ENCODE peak calls at places on chromosomes 3 and 15, in eight cellular contexts. H is GM12892, L is GM23338, D is GM12891, K is endothelial cell of umbilical vein, E is sigmoid colon, X is breast epithelium, O is transverse colon. J is an unnamed sample.

GRCh38 chr3:152657002-152657400 is 177.9 kb upstream of the P2RY1 start:
- DNase-seq in H (no peak), L (peak; percentile 84), D (no peak), K (no peak), E (no peak), X (no peak), O (no peak), J (peak; percentile 88)

GRCh38 chr15:78024883-78025282 is 52.6 kb downstream of the TBC1D2B start:
- DNase-seq in H (no peak), L (peak; percentile 36), D (no peak), K (no peak), E (no peak), X (no peak), O (no peak), J (no peak)

GRCh38 chr15:86439614-86440013 is 359.9 kb downstream of the AGBL1 start:
- DNase-seq in H (no peak), L (no peak), D (no peak), K (no peak), E (no peak), X (no peak), O (no peak), J (no peak)

GRCh38 chr3:120284702-120285507 is at the start of gene GPR156:
- DNase-seq in H (peak; percentile 24), L (peak; percentile 64), D (peak; percentile 47), K (no peak), E (no peak), X (no peak), O (no peak), J (no peak)

GRCh38 chr3:58588030-58588614 is 10.9 kb upstream of the FAM107A start:
- DNase-seq in H (no peak), L (peak; percentile 88), D (no peak), K (peak; percentile 32), E (no peak), X (no peak), O (no peak), J (no peak)

GRCh38 chr3:129593595-129594339 is 12.7 kb downstream of the PLXND1 start:
- DNase-seq in H (no peak), L (peak; percentile 68), D (no peak), K (peak; percentile 74), E (no peak), X (no peak), O (peak; percentile 43), J (no peak)

GRCh38 chr3:63818282-63819150 is 583 bp upstream of the C3orf49 start:
- DNase-seq in H (peak; percentile 19), L (peak; percentile 83), D (peak; percentile 8), K (peak; percentile 61), E (peak; percentile 72), X (no peak), O (peak; percentile 60), J (peak; percentile 5)

GRCh38 chr3:165635791-165636681 is 201.2 kb downstream of the BCHE start:
- DNase-seq in H (no peak), L (no peak), D (no peak), K (no peak), E (no peak), X (no peak), O (no peak), J (no peak)

GRCh38 chr3:50616003-50616769 is 765 bp upstream of the MAPKAPK3 start:
- DNase-seq in H (peak; percentile 76), L (peak; percentile 95), D (peak; percentile 74), K (peak; percentile 77), E (peak; percentile 94), X (peak; percentile 84), O (peak; percentile 92), J (no peak)

GRCh38 chr3:50616770-50617095 is 218 bp upstream of the MAPKAPK3 start:
- DNase-seq in H (no peak), L (peak; percentile 97), D (peak; percentile 88), K (peak; percentile 84), E (peak; percentile 97), X (peak; percentile 93), O (peak; percentile 97), J (no peak)

GRCh38 chr3:50617096-50617791 is at the start of gene MAPKAPK3:
- DNase-seq in H (peak; percentile 89), L (no peak), D (no peak), K (peak; percentile 27), E (peak; percentile 82), X (no peak), O (peak; percentile 66), J (no peak)

GRCh38 chr3:50620420-50620819 is 3.5 kb downstream of the MAPKAPK3 start:
- DNase-seq in H (no peak), L (no peak), D (no peak), K (no peak), E (no peak), X (no peak), O (no peak), J (no peak)

DNA sequence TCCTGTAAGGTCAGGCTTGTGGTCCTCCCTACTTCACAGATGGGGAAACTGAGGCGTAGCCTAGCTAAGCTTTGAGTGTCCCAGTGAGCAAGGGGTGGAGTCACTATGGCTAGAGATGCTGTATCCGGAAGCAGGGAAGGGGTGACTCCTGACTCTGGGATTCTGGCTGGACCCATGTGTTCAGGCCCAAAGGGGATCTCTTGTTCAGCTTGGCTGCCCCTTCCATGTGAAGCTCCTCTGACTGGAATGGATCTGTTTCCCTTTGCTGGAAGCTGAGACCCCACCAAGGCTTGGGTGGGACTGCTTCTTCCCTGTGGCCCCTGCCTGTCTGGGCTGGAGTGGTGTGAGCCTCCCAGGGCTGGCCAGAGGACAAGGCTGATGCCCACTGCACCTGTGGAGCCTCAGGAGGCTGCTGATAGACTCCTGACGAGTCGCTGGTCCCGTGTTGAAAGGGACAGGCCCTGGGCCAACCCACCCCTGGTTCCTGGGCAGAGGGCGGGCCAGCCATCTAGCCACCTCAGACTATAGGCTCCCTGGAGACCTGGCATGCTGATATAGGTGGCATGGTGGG is 1.0 kb downstream of the MAPKAPK3 start:
- DNase-seq in H (no peak), L (no peak), D (no peak), K (no peak), E (no peak), X (no peak), O (no peak), J (no peak)
- TF ChIP-seq POLR2AphosphoS5 in H (no peak), L (no peak), D (no peak), K (no peak), E (no peak), X (no peak), O (no peak), J (no peak)

GRCh38 chr3:127371846-127372245 is 84.0 kb upstream of the PRR20G start:
- DNase-seq in H (no peak), L (no peak), D (no peak), K (no peak), E (no peak), X (no peak), O (no peak), J (no peak)
- TF ChIP-seq POLR2AphosphoS5 in H (no peak), L (no peak), D (no peak), K (no peak), E (no peak), X (no peak), O (no peak), J (no peak)

GRCh38 chr3:11655188-11655928 is 11.6 kb upstream of the VGLL4 start:
- DNase-seq in H (no peak), L (peak; percentile 64), D (no peak), K (peak; percentile 44), E (no peak), X (no peak), O (no peak), J (no peak)

GRCh38 chr3:11654166-11654565 is 10.5 kb upstream of the VGLL4 start:
- DNase-seq in H (no peak), L (peak; percentile 36), D (no peak), K (no peak), E (no peak), X (no peak), O (no peak), J (no peak)

GRCh38 chr3:11651477-11651876 is 7.8 kb upstream of the VGLL4 start:
- DNase-seq in H (no peak), L (no peak), D (no peak), K (no peak), E (no peak), X (no peak), O (no peak), J (no peak)

GRCh38 chr3:11651900-11652299 is 8.2 kb upstream of the VGLL4 start:
- DNase-seq in H (no peak), L (peak; percentile 63), D (no peak), K (peak; percentile 62), E (no peak), X (no peak), O (no peak), J (no peak)

GRCh38 chr3:11653298-11654055 is 9.8 kb upstream of the VGLL4 start:
- DNase-seq in H (no peak), L (peak; percentile 55), D (no peak), K (no peak), E (no peak), X (no peak), O (no peak), J (no peak)
- TF ChIP-seq POLR2AphosphoS5 in H (no peak), L (no peak), D (no peak), K (no peak), E (no peak), X (no peak), O (no peak), J (no peak)

GRCh38 chr3:194277547-194278091 is 73.5 kb downstream of the CPN2 start:
- DNase-seq in H (no peak), L (no peak), D (no peak), K (peak; percentile 62), E (peak; percentile 90), X (peak; percentile 58), O (peak; percentile 21), J (no peak)
- TF ChIP-seq POLR2AphosphoS5 in H (no peak), L (no peak), D (no peak), K (no peak), E (peak; percentile 45), X (peak; percentile 35), O (no peak), J (peak; percentile 36)

GRCh38 chr3:117846238-117846637 is 1136.7 kb downstream of the TUSC7 start:
- DNase-seq in H (no peak), L (no peak), D (no peak), K (no peak), E (no peak), X (no peak), O (no peak), J (no peak)
- TF ChIP-seq POLR2AphosphoS5 in H (no peak), L (no peak), D (no peak), K (no peak), E (no peak), X (no peak), O (no peak), J (no peak)

GRCh38 chr15:48592221-48592731 is 53.2 kb downstream of the FBN1 start:
- DNase-seq in H (no peak), L (no peak), D (no peak), K (peak; percentile 69), E (no peak), X (no peak), O (no peak), J (no peak)
- TF ChIP-seq POLR2AphosphoS5 in H (no peak), L (no peak), D (no peak), K (no peak), E (no peak), X (no peak), O (no peak), J (no peak)

J was measured in SK-N-MC.